ENCODE peak calls at places on chromosomes 16 and 17, in nine cellular contexts. O is AML-193; D is GM13977; B is NCI-H187 treated with DMSO at 0.1 percent for 48 hours; A is MM.1S; V is adipocyte; I is hippocampal formation; Q is CD8-positive, alpha-beta T cell; K is endothelial cell. H is an unnamed sample.

GRCh38 chr17:79388556-79389295 is 222.1 kb downstream of the RBFOX3 start:
- DNase-seq in O (peak; percentile 11), D (peak; percentile 79), B (peak; percentile 23), A (peak; percentile 54), V (peak; percentile 62), I (peak; percentile 18), Q (no peak), K (peak; percentile 82), H (peak; percentile 65)

GRCh38 chr16:67302882-67303434 is 23.6 kb downstream of the KCTD19 start:
- DNase-seq in O (no peak), D (no peak), B (no peak), A (no peak), V (no peak), I (no peak), Q (no peak), K (no peak), H (no peak)

GRCh38 chr17:39410279-39410678 is 8.9 kb upstream of the FBXL20 start:
- DNase-seq in O (no peak), D (no peak), B (no peak), A (no peak), V (no peak), I (no peak), Q (no peak), K (no peak), H (no peak)

GRCh38 chr17:36761203-36761945 is 160.0 kb downstream of the MRM1 start:
- DNase-seq in O (no peak), D (no peak), B (no peak), A (no peak), V (no peak), I (no peak), Q (no peak), K (no peak), H (no peak)

GRCh38 chr16:50099957-50100648 is 34.3 kb downstream of the HEATR3 start:
- DNase-seq in O (no peak), D (no peak), B (no peak), A (no peak), V (no peak), I (no peak), Q (no peak), K (no peak), H (no peak)

GRCh38 chr16:11196286-11196828 is 59.6 kb downstream of the SOCS1 start:
- DNase-seq in O (no peak), D (no peak), B (no peak), A (no peak), V (no peak), I (no peak), Q (no peak), K (no peak), H (no peak)

GRCh38 chr17:79465011-79466006 is 145.5 kb downstream of the RBFOX3 start:
- DNase-seq in O (no peak), D (no peak), B (no peak), A (no peak), V (no peak), I (no peak), Q (no peak), K (no peak), H (no peak)

GRCh38 chr16:31143036-31143888 is 6.6 kb downstream of the PRSS36 start:
- DNase-seq in O (no peak), D (no peak), B (no peak), A (no peak), V (no peak), I (no peak), Q (no peak), K (no peak), H (no peak)

GRCh38 chr17:9959377-9959981 is 54.4 kb upstream of the RCVRN start:
- DNase-seq in O (no peak), D (peak; percentile 83), B (no peak), A (no peak), V (peak; percentile 55), I (peak; percentile 25), Q (no peak), K (peak; percentile 80), H (peak; percentile 78)

GRCh38 chr16:47861999-47862398 is 293.8 kb downstream of the ABCC12 start:
- DNase-seq in O (no peak), D (no peak), B (no peak), A (no peak), V (no peak), I (no peak), Q (no peak), K (no peak), H (no peak)

GRCh38 chr17:79695293-79696158 is 35.2 kb upstream of the ENPP7 start:
- DNase-seq in O (no peak), D (no peak), B (no peak), A (no peak), V (peak; percentile 40), I (no peak), Q (no peak), K (no peak), H (no peak)

GRCh38 chr17:3890893-3891219 is 2.0 kb downstream of the CAMKK1 start:
- DNase-seq in O (no peak), D (no peak), B (no peak), A (no peak), V (no peak), I (no peak), Q (no peak), K (no peak), H (no peak)

GRCh38 chr16:87806246-87806607 is 40.4 kb upstream of the KLHDC4 start:
- DNase-seq in O (no peak), D (no peak), B (no peak), A (no peak), V (peak; percentile 58), I (no peak), Q (no peak), K (no peak), H (no peak)

GRCh38 chr17:59623151-59623550 is 3.5 kb downstream of the CLTC start:
- DNase-seq in O (no peak), D (no peak), B (no peak), A (no peak), V (peak; percentile 59), I (no peak), Q (no peak), K (no peak), H (no peak)

GRCh38 chr17:50201226-50201854 is at the start of gene COL1A1:
- DNase-seq in O (no peak), D (no peak), B (no peak), A (no peak), V (peak; percentile 97), I (no peak), Q (no peak), K (no peak), H (no peak)

GRCh38 chr16:87074635-87075318 is 242.4 kb downstream of the C16orf95 start:
- DNase-seq in O (no peak), D (no peak), B (no peak), A (peak; percentile 26), V (no peak), I (no peak), Q (no peak), K (no peak), H (peak; percentile 74)

GRCh38 chr16:13956635-13957196 is 36.8 kb downstream of the ERCC4 start:
- DNase-seq in O (no peak), D (no peak), B (no peak), A (no peak), V (no peak), I (no peak), Q (no peak), K (no peak), H (peak; percentile 49)

GRCh38 chr17:51590071-51590470 is 329.7 kb downstream of the UTP18 start:
- DNase-seq in O (no peak), D (no peak), B (peak; percentile 69), A (no peak), V (no peak), I (no peak), Q (no peak), K (no peak), H (no peak)

GRCh38 chr16:2475413-2476344 is 752 bp downstream of the TBC1D24 start:
- DNase-seq in O (no peak), D (peak; percentile 72), B (no peak), A (peak; percentile 32), V (peak; percentile 52), I (no peak), Q (no peak), K (no peak), H (no peak)